ENCODE peak calls at places on chromosomes 4 and X, in seven cellular contexts. D, P, G, S, Q, N and H are unnamed samples.

GRCh38 chr4:82123934-82124333 is 249.9 kb downstream of the HNRNPD start:
- DNase-seq in D (no peak), P (no peak), G (no peak), S (no peak), Q (peak; percentile 10), N (no peak), H (no peak)

GRCh38 chrX:68994135-68994882 is 165.5 kb downstream of the EFNB1 start:
- DNase-seq in D (no peak), P (no peak), G (no peak), S (no peak), Q (no peak), N (no peak), H (no peak)

GRCh38 chr4:29972121-29972520 is 748.0 kb upstream of the PCDH7 start:
- DNase-seq in D (no peak), P (no peak), G (no peak), S (no peak), Q (no peak), N (no peak), H (peak; percentile 44)

GRCh38 chrX:150934453-150934852 is 36.0 kb upstream of the CD99L2 start:
- DNase-seq in D (no peak), P (peak; percentile 18), G (no peak), S (no peak), Q (no peak), N (no peak), H (peak; percentile 66)

GRCh38 chrX:57528670-57529255 is 63.0 kb upstream of the ZXDB start:
- DNase-seq in D (peak; percentile 5), P (no peak), G (no peak), S (no peak), Q (no peak), N (no peak), H (peak; percentile 1)

GRCh38 chrX:29082558-29082957 is 495.3 kb downstream of the IL1RAPL1 start:
- DNase-seq in D (no peak), P (no peak), G (no peak), S (no peak), Q (no peak), N (peak; percentile 7), H (no peak)

GRCh38 chrX:16826207-16826606 is 39.9 kb downstream of the TXLNG start:
- DNase-seq in D (peak; percentile 78), P (peak; percentile 41), G (peak; percentile 44), S (peak; percentile 21), Q (no peak), N (no peak), H (peak; percentile 74)

GRCh38 chr4:81378398-81378797 is 93.3 kb downstream of the RASGEF1B start:
- DNase-seq in D (no peak), P (no peak), G (no peak), S (no peak), Q (no peak), N (no peak), H (no peak)

GRCh38 chr4:157221895-157222763 is 1.6 kb downstream of the GRIA2 start:
- DNase-seq in D (no peak), P (no peak), G (peak; percentile 84), S (no peak), Q (no peak), N (no peak), H (no peak)

GRCh38 chr4:72817012-72817411 is 248.0 kb upstream of the ADAMTS3 start:
- DNase-seq in D (no peak), P (no peak), G (no peak), S (no peak), Q (no peak), N (no peak), H (no peak)

GRCh38 chrX:69077895-69078455 is 87.3 kb downstream of the PJA1 start:
- DNase-seq in D (no peak), P (no peak), G (no peak), S (no peak), Q (no peak), N (no peak), H (peak; percentile 12)

GRCh38 chr4:23717528-23718248 is 172.2 kb downstream of the PPARGC1A start:
- DNase-seq in D (peak; percentile 17), P (peak; percentile 37), G (peak; percentile 65), S (peak; percentile 72), Q (no peak), N (no peak), H (peak; percentile 31)

GRCh38 chr4:128649575-128650205 is 159.8 kb upstream of the JADE1 start:
- DNase-seq in D (peak; percentile 6), P (no peak), G (no peak), S (no peak), Q (no peak), N (no peak), H (peak; percentile 77)

GRCh38 chr4:2798399-2799301 is 5.8 kb downstream of the SH3BP2 start:
- DNase-seq in D (no peak), P (no peak), G (peak; percentile 92), S (peak; percentile 49), Q (no peak), N (no peak), H (no peak)
- TF ChIP-seq RFX5 in D (no peak), P (no peak), G (no peak), S (no peak), Q (no peak), N (no peak), H (no peak)

GRCh38 chr4:166198921-166199320 is 325.9 kb downstream of the TLL1 start:
- DNase-seq in D (no peak), P (no peak), G (no peak), S (no peak), Q (no peak), N (no peak), H (no peak)

GRCh38 chr4:166197166-166197565 is 324.1 kb downstream of the TLL1 start:
- DNase-seq in D (no peak), P (no peak), G (no peak), S (no peak), Q (no peak), N (no peak), H (no peak)

GRCh38 chr4:166198041-166198440 is 325.0 kb downstream of the TLL1 start:
- DNase-seq in D (no peak), P (no peak), G (no peak), S (no peak), Q (no peak), N (no peak), H (no peak)

GRCh38 chr4:166198516-166198915 is 325.5 kb downstream of the TLL1 start:
- DNase-seq in D (no peak), P (no peak), G (no peak), S (no peak), Q (no peak), N (no peak), H (no peak)

GRCh38 chr4:166195101-166195500 is 322.1 kb downstream of the TLL1 start:
- DNase-seq in D (no peak), P (no peak), G (no peak), S (no peak), Q (no peak), N (no peak), H (no peak)
- TF ChIP-seq RFX5 in D (no peak), P (no peak), G (no peak), S (no peak), Q (no peak), N (no peak), H (no peak)

DNA sequence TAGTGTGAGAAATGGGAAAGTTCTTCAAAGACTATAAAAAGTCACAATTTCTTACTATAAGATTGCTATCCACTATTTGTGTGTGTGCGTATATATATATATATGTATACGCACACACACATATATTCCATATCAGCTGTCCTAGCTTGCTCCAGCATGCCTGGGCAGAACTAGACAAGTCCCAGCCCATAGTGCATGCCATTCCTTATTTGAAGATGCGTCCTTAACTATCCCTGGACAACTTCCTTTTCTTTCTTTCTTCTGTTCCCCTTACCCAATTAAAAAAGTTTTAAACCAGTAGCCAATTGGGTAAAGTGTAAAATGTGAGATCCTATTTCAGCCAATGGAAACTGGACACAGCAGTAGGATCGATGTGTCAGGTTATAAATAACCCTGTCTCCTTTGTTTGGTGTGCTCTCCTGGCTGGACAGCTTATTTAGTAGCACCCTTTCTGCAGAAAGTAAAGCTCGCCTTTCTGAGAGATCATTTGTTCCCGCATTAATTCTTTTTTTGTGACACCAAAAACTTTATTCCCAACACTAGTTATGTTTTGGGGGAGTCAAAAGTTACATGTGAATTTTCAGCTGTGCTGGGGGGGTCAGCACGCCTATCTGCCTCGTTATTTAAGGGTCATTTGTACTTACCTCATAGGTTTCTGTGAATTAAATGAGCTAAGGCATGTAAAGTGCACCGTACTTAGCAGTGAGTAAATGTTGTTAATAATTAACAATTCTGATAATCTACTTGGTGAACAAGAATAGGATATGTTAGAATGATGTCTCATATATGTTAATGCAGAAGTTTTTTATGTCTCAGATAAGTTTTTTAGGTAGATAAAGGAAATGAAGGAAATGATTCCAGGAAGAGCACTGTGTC is 40.9 kb downstream of the KDM6A start:
- DNase-seq in D (no peak), P (no peak), G (no peak), S (no peak), Q (no peak), N (no peak), H (no peak)
- TF ChIP-seq RFX5 in D (no peak), P (no peak), G (no peak), S (no peak), Q (no peak), N (no peak), H (no peak)

DNA sequence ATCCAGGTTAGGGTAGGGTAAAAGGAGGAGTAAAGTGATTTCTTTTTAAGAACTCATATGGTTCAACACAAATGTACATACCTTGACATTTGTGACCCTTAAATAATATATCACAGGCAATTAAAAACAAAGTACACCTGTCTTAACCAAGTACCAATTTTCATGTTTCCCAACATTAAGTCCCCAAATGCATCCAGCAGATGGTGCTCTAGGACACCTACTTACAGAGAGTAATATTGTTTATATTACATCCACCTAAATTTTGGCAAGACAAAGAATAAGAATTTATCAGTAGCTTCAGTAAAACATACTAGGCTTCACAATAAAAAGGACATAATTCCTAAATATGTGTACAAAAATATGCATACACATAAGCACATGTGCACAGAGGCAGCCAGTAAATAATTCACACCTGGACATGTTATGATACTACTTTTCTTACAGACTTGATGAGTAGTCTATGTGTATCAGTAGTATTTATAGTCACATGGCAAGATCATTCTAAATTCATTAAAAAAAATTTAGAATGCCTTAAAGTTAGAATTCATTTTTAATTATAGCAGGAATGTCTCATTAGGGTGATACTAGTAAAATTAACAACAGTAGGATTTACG is 219.7 kb downstream of the DCLK2 start:
- DNase-seq in D (peak; percentile 41), P (no peak), G (peak; percentile 34), S (peak; percentile 25), Q (no peak), N (peak; percentile 8), H (peak; percentile 78)
- TF ChIP-seq RFX5 in D (no peak), P (no peak), G (no peak), S (no peak), Q (no peak), N (no peak), H (no peak)

DNA sequence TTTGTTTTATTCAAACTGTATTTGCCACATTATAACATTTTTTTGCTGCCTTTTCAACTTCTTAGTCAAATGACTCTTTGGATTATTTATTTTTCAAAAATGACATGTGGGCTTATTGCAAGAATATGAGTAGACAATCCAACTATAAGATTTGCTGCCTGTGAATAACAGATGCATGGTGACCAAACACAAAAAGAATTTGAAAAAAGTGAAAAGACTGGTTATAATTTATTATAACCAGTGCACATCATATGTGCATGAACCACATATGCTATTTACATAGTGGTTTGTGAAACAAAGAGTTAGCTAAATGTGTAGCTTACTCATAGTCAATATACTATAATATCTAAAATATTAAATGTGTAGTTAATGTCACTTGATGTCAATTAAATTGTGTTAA is 2086.8 kb downstream of the ARAP2 start:
- DNase-seq in D (no peak), P (no peak), G (no peak), S (no peak), Q (no peak), N (no peak), H (peak; percentile 71)
- TF ChIP-seq RFX5 in D (no peak), P (no peak), G (no peak), S (no peak), Q (no peak), N (no peak), H (no peak)